ENCODE peak calls at places on chromosomes 16 and 17, in ten cellular contexts. V, J, F, W, G, Y, L, I, E and B are unnamed samples. For H3K4me1, the result is how much of the 10 kb centered on the place peaks cover.

GRCh38 chr17:37089998-37090397 is 141.2 kb downstream of the AATF start:
- DNase-seq in V (no peak), J (no peak), F (no peak), W (no peak), G (no peak), Y (no peak), L (no peak), I (peak), E (no peak), B (no peak)

GRCh38 chr17:76683011-76683755 is 27.6 kb downstream of the MXRA7 start:
- DNase-seq in V (no peak), J (peak), F (peak), W (no peak), G (peak), Y (no peak), L (no peak), I (no peak), E (no peak), B (no peak)

GRCh38 chr17:63436523-63437110 is 9.5 kb downstream of the CYB561 start:
- DNase-seq in V (no peak), J (no peak), F (peak), W (no peak), G (no peak), Y (no peak), L (no peak), I (no peak), E (no peak), B (no peak)

GRCh38 chr17:77834170-77835115 is 124.1 kb upstream of the TNRC6C start:
- DNase-seq in V (peak), J (peak), F (peak), W (peak), G (peak), Y (peak), L (peak), I (peak), E (peak), B (no peak)

GRCh38 chr17:4247981-4248388 is 15.8 kb downstream of the ANKFY1 start:
- DNase-seq in V (no peak), J (no peak), F (peak), W (no peak), G (no peak), Y (peak), L (no peak), I (no peak), E (peak), B (no peak)

GRCh38 chr17:67128700-67129099 is 84.3 kb downstream of the CACNG1 start:
- DNase-seq in V (no peak), J (no peak), F (no peak), W (no peak), G (no peak), Y (no peak), L (no peak), I (no peak), E (no peak), B (no peak)

GRCh38 chr17:61560071-61560470 is 30.9 kb downstream of the NACA2 start:
- DNase-seq in V (no peak), J (no peak), F (no peak), W (no peak), G (no peak), Y (no peak), L (no peak), I (no peak), E (no peak), B (no peak)

GRCh38 chr17:47694018-47694817 is at the start of gene TBKBP1:
- DNase-seq in V (peak), J (peak), F (peak), W (peak), G (peak), Y (peak), L (peak), I (peak), E (no peak), B (peak)

GRCh38 chr16:59878999-59879398 is 1144.9 kb upstream of the GOT2 start:
- DNase-seq in V (no peak), J (no peak), F (peak), W (no peak), G (no peak), Y (no peak), L (no peak), I (no peak), E (peak), B (no peak)

GRCh38 chr17:5950871-5951270 is 119.3 kb upstream of the WSCD1 start:
- DNase-seq in V (no peak), J (no peak), F (no peak), W (no peak), G (peak), Y (no peak), L (no peak), I (no peak), E (no peak), B (no peak)

GRCh38 chr17:73650147-73650546 is 5.9 kb upstream of the SDK2 start:
- DNase-seq in V (no peak), J (peak), F (peak), W (no peak), G (peak), Y (no peak), L (no peak), I (no peak), E (peak), B (no peak)

GRCh38 chr17:53792997-53793396 is 29.7 kb upstream of the KIF2B start:
- DNase-seq in V (no peak), J (no peak), F (no peak), W (no peak), G (no peak), Y (no peak), L (no peak), I (no peak), E (no peak), B (no peak)

GRCh38 chr16:71467810-71468209 is 5.8 kb upstream of the ZNF23 start:
- DNase-seq in V (peak), J (peak), F (peak), W (no peak), G (peak), Y (no peak), L (no peak), I (peak), E (peak), B (no peak)

GRCh38 chr16:3283525-3284447 is 495 bp downstream of the ZNF263 start:
- DNase-seq in V (peak), J (no peak), F (peak), W (peak), G (no peak), Y (no peak), L (no peak), I (no peak), E (peak), B (no peak)

GRCh38 chr17:38636054-38636453 is 30.3 kb upstream of the SRCIN1 start:
- DNase-seq in V (no peak), J (no peak), F (peak), W (no peak), G (peak), Y (no peak), L (no peak), I (no peak), E (no peak), B (no peak)

GRCh38 chr17:77011173-77012011 is 129.4 kb upstream of the SEC14L1 start:
- DNase-seq in V (no peak), J (peak), F (peak), W (no peak), G (peak), Y (no peak), L (no peak), I (peak), E (peak), B (no peak)

GRCh38 chr17:56577810-56578209 is 15.7 kb upstream of the NOG start:
- DNase-seq in V (no peak), J (peak), F (no peak), W (peak), G (peak), Y (no peak), L (no peak), I (no peak), E (no peak), B (no peak)

GRCh38 chr17:80805032-80805751 is 186.4 kb upstream of the CHMP6 start:
- DNase-seq in V (no peak), J (peak), F (peak), W (no peak), G (no peak), Y (peak), L (no peak), I (no peak), E (no peak), B (no peak)

GRCh38 chr16:50311891-50312501 is 45.6 kb downstream of the ADCY7 start:
- DNase-seq in V (no peak), J (peak), F (no peak), W (no peak), G (no peak), Y (no peak), L (peak), I (no peak), E (no peak), B (no peak)

GRCh38 chr16:84741351-84741791 is 41.6 kb downstream of the USP10 start:
- DNase-seq in V (no peak), J (no peak), F (no peak), W (no peak), G (no peak), Y (no peak), L (no peak), I (no peak), E (no peak), B (no peak)

GRCh38 chr16:27526169-27526568 is 23.5 kb downstream of the GTF3C1 start:
- DNase-seq in V (no peak), J (peak), F (no peak), W (peak), G (no peak), Y (no peak), L (no peak), I (no peak), E (no peak), B (no peak)

GRCh38 chr16:17404903-17405691 is 65.7 kb downstream of the XYLT1 start:
- DNase-seq in V (peak), J (no peak), F (no peak), W (peak), G (no peak), Y (peak), L (peak), I (no peak), E (peak), B (peak)

GRCh38 chr16:83701494-83701893 is 106.3 kb upstream of the HSBP1 start:
- DNase-seq in V (no peak), J (peak), F (peak), W (peak), G (peak), Y (peak), L (no peak), I (peak), E (peak), B (no peak)

DNA sequence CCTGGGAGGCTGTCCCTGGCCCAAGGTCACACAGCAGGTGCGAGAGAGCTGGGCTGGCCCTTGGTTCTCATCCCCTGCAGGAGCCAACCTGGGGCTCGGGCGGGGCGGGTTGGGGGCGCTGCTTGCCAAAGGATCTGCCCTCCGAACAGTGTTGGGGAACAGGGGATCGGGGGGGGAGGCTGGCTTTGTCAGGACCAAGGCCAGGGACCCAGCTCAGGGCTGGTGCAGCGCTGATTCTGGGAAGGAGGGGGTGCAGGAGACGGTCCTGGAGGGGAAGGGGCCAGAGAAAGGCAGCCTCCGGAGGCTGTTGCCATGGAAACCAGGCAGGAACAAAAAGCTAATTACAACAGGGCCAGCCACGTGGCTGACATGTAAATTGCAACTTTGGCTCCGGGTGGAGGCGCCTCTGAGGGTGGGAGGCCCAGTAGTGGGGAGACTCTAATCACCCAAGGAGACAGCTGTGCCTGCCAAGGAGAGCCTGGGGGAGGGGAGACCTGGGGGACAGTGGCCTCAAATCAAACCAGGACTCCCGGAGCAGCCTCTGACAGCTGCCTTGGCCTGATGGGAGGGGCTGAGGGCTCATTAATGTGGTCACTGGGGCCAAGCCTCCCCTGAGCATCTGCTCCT is 1.3 kb downstream of the TUBB3 start:
- DNase-seq in V (peak), J (peak), F (peak), W (no peak), G (peak), Y (peak), L (no peak), I (peak), E (peak), B (no peak)
- H3K4me1 ChIP-seq in V (under half), J (under half), F (under half), W (under half), G (under half), Y (under half), L (under half), I (half or more), E (under half), B (under half)

DNA sequence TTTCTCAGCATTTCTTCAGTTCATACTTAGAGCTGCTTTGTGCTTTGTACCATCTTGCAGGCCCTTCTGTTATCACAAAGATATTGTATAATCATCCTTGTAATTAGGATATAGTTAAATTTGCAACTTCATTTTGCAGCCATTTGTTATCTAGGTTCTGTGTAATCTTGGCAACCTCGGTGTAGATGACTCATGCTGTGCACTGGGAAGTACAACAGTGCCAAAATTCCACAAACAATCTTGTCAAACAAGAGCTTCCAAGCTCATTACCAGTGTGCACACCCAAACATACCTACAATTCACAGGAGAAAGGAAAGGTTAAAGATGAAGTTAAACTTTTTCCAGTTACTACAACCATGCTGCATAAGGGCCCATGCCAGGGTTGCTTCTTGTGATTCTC is 1231.8 kb downstream of the CDH11 start:
- DNase-seq in V (no peak), J (no peak), F (no peak), W (no peak), G (no peak), Y (peak), L (no peak), I (no peak), E (peak), B (peak)
- H3K4me1 ChIP-seq in V (under half), J (under half), F (under half), W (under half), G (under half), Y (under half), L (under half), I (under half), E (under half), B (under half)

GRCh38 chr16:1079341-1079740 is 6.8 kb downstream of the SSTR5 start:
- DNase-seq in V (no peak), J (no peak), F (no peak), W (no peak), G (no peak), Y (no peak), L (no peak), I (no peak), E (no peak), B (no peak)
- H3K4me1 ChIP-seq in V (under half), J (under half), F (under half), W (under half), G (under half), Y (under half), L (under half), I (under half), E (under half), B (under half)

DNA sequence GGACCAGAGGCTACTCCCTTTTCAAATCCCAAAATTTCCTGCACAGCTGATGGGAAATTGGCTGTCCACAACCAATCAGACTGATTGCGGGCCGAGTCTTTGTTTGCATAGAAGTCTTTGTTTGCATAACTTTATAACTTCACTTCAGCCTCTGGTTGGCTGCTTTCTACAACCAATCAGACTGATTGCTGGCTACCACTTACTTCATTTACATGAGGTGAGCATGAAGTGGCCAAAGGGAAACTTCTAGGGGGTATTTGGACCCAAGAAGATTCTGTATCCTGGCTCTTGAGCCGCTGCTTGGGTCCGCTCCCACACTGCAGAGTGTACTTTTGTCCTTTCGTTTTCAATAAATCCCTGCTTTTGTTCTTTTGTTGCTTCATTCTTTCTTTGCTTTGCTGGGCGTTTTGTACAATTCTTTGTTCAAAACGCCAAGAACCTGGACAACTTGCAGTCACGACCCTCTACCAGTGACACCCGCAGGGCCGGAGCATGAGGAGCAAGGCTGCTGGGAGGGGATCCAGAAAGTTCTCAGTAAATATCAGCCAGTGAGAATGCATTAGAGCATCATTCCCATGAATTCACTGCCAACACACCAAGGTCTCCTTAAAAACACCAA is 67.5 kb downstream of the IQCK start:
- DNase-seq in V (no peak), J (no peak), F (no peak), W (no peak), G (no peak), Y (no peak), L (no peak), I (no peak), E (no peak), B (no peak)
- H3K4me1 ChIP-seq in V (under half), J (under half), F (under half), W (under half), G (under half), Y (under half), L (under half), I (under half), E (under half), B (under half)

GRCh38 chr17:49552070-49552751 is 23.5 kb upstream of the NXPH3 start:
- DNase-seq in V (no peak), J (no peak), F (no peak), W (no peak), G (no peak), Y (no peak), L (no peak), I (no peak), E (peak), B (no peak)
- H3K4me1 ChIP-seq in V (under half), J (under half), F (under half), W (under half), G (under half), Y (under half), L (under half), I (under half), E (under half), B (under half)

DNA sequence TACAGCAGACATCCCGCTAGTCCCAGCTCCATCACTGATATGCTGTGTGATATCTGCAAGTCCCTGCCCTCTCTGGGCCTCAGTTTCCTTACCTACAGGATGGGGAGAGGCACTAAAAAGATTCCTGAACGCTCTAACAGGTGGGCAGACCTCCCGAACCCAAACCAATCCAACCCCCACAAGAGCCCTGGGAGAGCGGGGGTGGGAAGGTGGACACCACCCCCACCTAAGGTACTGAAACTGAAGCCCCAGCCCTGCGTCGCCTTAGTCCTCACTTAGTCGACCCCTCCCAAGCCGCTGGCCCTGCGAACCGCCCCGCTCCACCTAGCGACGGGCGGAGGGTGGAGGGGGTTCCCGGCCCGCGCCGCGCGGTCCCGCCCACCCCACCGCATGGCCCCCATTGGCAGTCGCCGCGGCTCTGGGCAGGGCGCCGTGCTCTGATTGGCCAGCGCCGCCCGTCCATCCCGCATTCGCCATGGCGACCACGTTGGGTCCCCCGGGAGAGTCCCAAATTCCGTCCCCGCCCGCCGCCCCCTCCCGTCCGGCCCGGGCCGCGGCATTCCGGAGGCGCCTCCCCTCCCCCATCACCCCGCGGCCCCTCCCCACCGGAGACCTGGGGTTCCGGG is 578 bp downstream of the CCDC102A start:
- DNase-seq in V (peak), J (peak), F (peak), W (peak), G (peak), Y (peak), L (peak), I (peak), E (peak), B (peak)
- H3K4me1 ChIP-seq in V (under half), J (under half), F (under half), W (under half), G (under half), Y (under half), L (under half), I (half or more), E (under half), B (half or more)

GRCh38 chr17:82269882-82270500 is 3.5 kb downstream of the CSNK1D start:
- DNase-seq in V (no peak), J (no peak), F (no peak), W (no peak), G (no peak), Y (no peak), L (no peak), I (no peak), E (no peak), B (no peak)

GRCh38 chr17:82271401-82271800 is 2.1 kb downstream of the CSNK1D start:
- DNase-seq in V (no peak), J (no peak), F (no peak), W (no peak), G (no peak), Y (no peak), L (no peak), I (no peak), E (no peak), B (no peak)

GRCh38 chr17:82270651-82271050 is 2.8 kb downstream of the CSNK1D start:
- DNase-seq in V (no peak), J (no peak), F (no peak), W (no peak), G (no peak), Y (no peak), L (no peak), I (no peak), E (no peak), B (no peak)

GRCh38 chr17:82267575-82268379 is 5.7 kb downstream of the CSNK1D start:
- DNase-seq in V (peak), J (no peak), F (no peak), W (peak), G (no peak), Y (peak), L (peak), I (no peak), E (peak), B (peak)

DNA sequence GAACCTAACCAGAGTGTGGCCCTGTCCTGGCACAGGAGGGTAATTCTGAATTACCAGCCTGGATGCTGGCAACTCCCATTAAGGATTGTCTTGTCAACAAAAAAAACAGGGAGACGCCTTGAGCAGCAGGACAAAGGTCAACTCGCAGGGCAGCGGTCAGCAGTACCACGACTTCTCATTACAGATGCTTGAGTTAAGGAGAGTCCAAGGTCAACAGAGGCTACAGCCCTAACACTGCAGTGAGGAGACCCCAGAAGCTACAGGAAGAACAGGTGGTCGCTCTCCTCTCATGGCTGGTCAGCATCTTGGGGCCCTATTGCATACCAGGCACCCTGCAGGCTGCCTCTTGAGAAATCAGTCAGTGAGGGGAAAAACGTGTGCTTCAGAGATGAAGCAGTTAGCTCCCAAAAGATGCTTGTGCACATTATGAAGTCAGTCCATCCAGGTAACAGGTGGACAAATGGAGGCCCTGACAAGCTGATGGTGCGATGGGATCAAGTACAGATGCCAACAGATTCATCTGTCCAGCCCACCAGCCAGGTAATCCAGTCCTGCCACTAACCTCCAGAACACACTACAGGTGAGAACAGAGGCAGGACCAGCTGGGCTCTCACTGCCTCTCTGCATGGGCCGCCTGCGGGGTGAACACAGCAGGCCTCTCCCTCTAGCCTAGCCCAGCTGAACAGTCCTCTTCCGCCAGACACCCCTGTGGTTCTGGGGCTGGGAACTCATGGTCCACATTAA is 4.2 kb downstream of the CSNK1D start:
- DNase-seq in V (no peak), J (no peak), F (no peak), W (no peak), G (no peak), Y (no peak), L (no peak), I (no peak), E (no peak), B (no peak)
- H3K4me1 ChIP-seq in V (under half), J (under half), F (under half), W (under half), G (under half), Y (half or more), L (under half), I (half or more), E (half or more), B (under half)